ENCODE peak calls at places on chromosomes 5 and 9, in seven cellular contexts. One of them, this sample, is unnamed.

GRCh38 chr9:77712533-77713130 is 64.5 kb upstream of the GNA14 start:
- DNase-seq in stomach: no peak
- DNase-seq in Calu3: no peak
- DNase-seq in erythroblast: no peak
- DNase-seq in GM20000: no peak
- DNase-seq in activated effector memory CD4-positive, alpha-beta T cell treated with anti-CD3 and anti-CD28 coated beads, Interleukin-2, amount 50 U/mL, for 16 hours: no peak
- DNase-seq in GM23338: no peak
- DNase-seq in this sample: no peak

GRCh38 chr9:15018238-15018637 is 108.0 kb upstream of the FREM1 start:
- DNase-seq in GM20000: no peak
- DNase-seq in activated effector memory CD4-positive, alpha-beta T cell treated with anti-CD3 and anti-CD28 coated beads, Interleukin-2, amount 50 U/mL, for 16 hours: no peak
- DNase-seq in stomach: no peak
- DNase-seq in Calu3: no peak
- DNase-seq in erythroblast: no peak
- DNase-seq in GM23338: peak
- DNase-seq in this sample: no peak

GRCh38 chr9:123798203-123798602 is 131.7 kb downstream of the DENND1A start:
- DNase-seq in activated effector memory CD4-positive, alpha-beta T cell treated with anti-CD3 and anti-CD28 coated beads, Interleukin-2, amount 50 U/mL, for 16 hours: no peak
- DNase-seq in stomach: no peak
- DNase-seq in erythroblast: no peak
- DNase-seq in Calu3: no peak
- DNase-seq in GM23338: no peak
- DNase-seq in GM20000: no peak
- DNase-seq in this sample: no peak

GRCh38 chr5:78286288-78286687 is 8.2 kb downstream of the AP3B1 start:
- DNase-seq in erythroblast: no peak
- DNase-seq in stomach: no peak
- DNase-seq in GM20000: no peak
- DNase-seq in Calu3: no peak
- DNase-seq in GM23338: no peak
- DNase-seq in activated effector memory CD4-positive, alpha-beta T cell treated with anti-CD3 and anti-CD28 coated beads, Interleukin-2, amount 50 U/mL, for 16 hours: no peak
- DNase-seq in this sample: no peak

GRCh38 chr5:162996052-162996451 is 441.3 kb upstream of the CCNG1 start:
- DNase-seq in GM20000: no peak
- DNase-seq in erythroblast: no peak
- DNase-seq in activated effector memory CD4-positive, alpha-beta T cell treated with anti-CD3 and anti-CD28 coated beads, Interleukin-2, amount 50 U/mL, for 16 hours: no peak
- DNase-seq in Calu3: no peak
- DNase-seq in stomach: no peak
- DNase-seq in GM23338: no peak
- DNase-seq in this sample: no peak

GRCh38 chr5:122287101-122287500 is 24.9 kb upstream of the SNCAIP start:
- DNase-seq in GM20000: no peak
- DNase-seq in GM23338: no peak
- DNase-seq in stomach: no peak
- DNase-seq in Calu3: no peak
- DNase-seq in activated effector memory CD4-positive, alpha-beta T cell treated with anti-CD3 and anti-CD28 coated beads, Interleukin-2, amount 50 U/mL, for 16 hours: no peak
- DNase-seq in erythroblast: no peak
- DNase-seq in this sample: no peak

GRCh38 chr9:129174724-129175514 is 3.1 kb downstream of the IER5L start:
- DNase-seq in stomach: peak
- DNase-seq in erythroblast: no peak
- DNase-seq in Calu3: peak
- DNase-seq in GM23338: peak
- DNase-seq in GM20000: peak
- DNase-seq in activated effector memory CD4-positive, alpha-beta T cell treated with anti-CD3 and anti-CD28 coated beads, Interleukin-2, amount 50 U/mL, for 16 hours: peak
- DNase-seq in this sample: peak

GRCh38 chr5:160444407-160444806 is 22.8 kb downstream of the PTTG1 start:
- DNase-seq in stomach: no peak
- DNase-seq in erythroblast: no peak
- DNase-seq in activated effector memory CD4-positive, alpha-beta T cell treated with anti-CD3 and anti-CD28 coated beads, Interleukin-2, amount 50 U/mL, for 16 hours: no peak
- DNase-seq in Calu3: no peak
- DNase-seq in GM20000: no peak
- DNase-seq in GM23338: no peak
- DNase-seq in this sample: no peak

GRCh38 chr5:51983161-51983560 is 599.9 kb downstream of the ISL1 start:
- DNase-seq in stomach: no peak
- DNase-seq in GM20000: no peak
- DNase-seq in Calu3: no peak
- DNase-seq in erythroblast: no peak
- DNase-seq in GM23338: no peak
- DNase-seq in activated effector memory CD4-positive, alpha-beta T cell treated with anti-CD3 and anti-CD28 coated beads, Interleukin-2, amount 50 U/mL, for 16 hours: no peak
- DNase-seq in this sample: no peak

GRCh38 chr9:86098793-86099694 is at the start of gene GOLM1:
- DNase-seq in GM20000: peak
- DNase-seq in activated effector memory CD4-positive, alpha-beta T cell treated with anti-CD3 and anti-CD28 coated beads, Interleukin-2, amount 50 U/mL, for 16 hours: peak
- DNase-seq in erythroblast: peak
- DNase-seq in Calu3: peak
- DNase-seq in GM23338: peak
- DNase-seq in stomach: peak
- DNase-seq in this sample: peak